ENCODE peak calls at places on chromosomes 3 and 15, in five cellular contexts. One of them, this sample, is unnamed.

GRCh38 chr15:25054943-25055342 is 100.2 kb downstream of the SNRPN start:
- DNase-seq in sigmoid colon: no peak
- DNase-seq in NCI-H2081: no peak
- DNase-seq in CD8-positive, alpha-beta T cell: no peak
- DNase-seq in Ammon's horn: no peak
- DNase-seq in this sample: no peak

GRCh38 chr3:65483475-65483874 is 555.2 kb downstream of the MAGI1 start:
- DNase-seq in NCI-H2081: peak
- DNase-seq in CD8-positive, alpha-beta T cell: no peak
- DNase-seq in Ammon's horn: peak
- DNase-seq in sigmoid colon: peak
- DNase-seq in this sample: no peak

GRCh38 chr3:197181751-197182150 is 116.7 kb downstream of the DLG1 start:
- DNase-seq in sigmoid colon: no peak
- DNase-seq in CD8-positive, alpha-beta T cell: no peak
- DNase-seq in Ammon's horn: peak
- DNase-seq in NCI-H2081: no peak
- DNase-seq in this sample: no peak

GRCh38 chr15:33067456-33067855 is 127.1 kb downstream of the FMN1 start:
- DNase-seq in sigmoid colon: no peak
- DNase-seq in CD8-positive, alpha-beta T cell: no peak
- DNase-seq in Ammon's horn: no peak
- DNase-seq in NCI-H2081: no peak
- DNase-seq in this sample: no peak

GRCh38 chr15:58222698-58223097 is 84.5 kb downstream of the AQP9 start:
- DNase-seq in Ammon's horn: peak
- DNase-seq in CD8-positive, alpha-beta T cell: no peak
- DNase-seq in NCI-H2081: no peak
- DNase-seq in sigmoid colon: no peak
- DNase-seq in this sample: no peak

GRCh38 chr15:38401716-38402115 is 52.2 kb upstream of the FAM98B start:
- DNase-seq in Ammon's horn: no peak
- DNase-seq in NCI-H2081: no peak
- DNase-seq in sigmoid colon: no peak
- DNase-seq in CD8-positive, alpha-beta T cell: no peak
- DNase-seq in this sample: no peak

GRCh38 chr15:96992817-96993216 is 662.3 kb downstream of the NR2F2 start:
- DNase-seq in CD8-positive, alpha-beta T cell: no peak
- DNase-seq in sigmoid colon: no peak
- DNase-seq in Ammon's horn: no peak
- DNase-seq in NCI-H2081: no peak
- DNase-seq in this sample: no peak

GRCh38 chr3:117603097-117603496 is 893.5 kb downstream of the TUSC7 start:
- DNase-seq in CD8-positive, alpha-beta T cell: no peak
- DNase-seq in sigmoid colon: no peak
- DNase-seq in Ammon's horn: peak
- DNase-seq in NCI-H2081: no peak
- DNase-seq in this sample: no peak

GRCh38 chr3:186012137-186012536 is 74.3 kb upstream of the TRA2B start:
- DNase-seq in Ammon's horn: no peak
- DNase-seq in CD8-positive, alpha-beta T cell: no peak
- DNase-seq in NCI-H2081: no peak
- DNase-seq in sigmoid colon: no peak
- DNase-seq in this sample: no peak

GRCh38 chr15:40368701-40369473 is 10.9 kb downstream of the DISP2 start:
- DNase-seq in sigmoid colon: no peak
- DNase-seq in NCI-H2081: no peak
- DNase-seq in Ammon's horn: no peak
- DNase-seq in CD8-positive, alpha-beta T cell: no peak
- DNase-seq in this sample: no peak

GRCh38 chr3:114896978-114897377 is 250.1 kb downstream of the ZBTB20 start:
- DNase-seq in NCI-H2081: no peak
- DNase-seq in sigmoid colon: no peak
- DNase-seq in Ammon's horn: no peak
- DNase-seq in CD8-positive, alpha-beta T cell: no peak
- DNase-seq in this sample: no peak

GRCh38 chr3:195907730-195908438 is 467 bp downstream of the TNK2 start:
- DNase-seq in sigmoid colon: peak
- DNase-seq in CD8-positive, alpha-beta T cell: peak
- DNase-seq in Ammon's horn: peak
- DNase-seq in NCI-H2081: peak
- DNase-seq in this sample: peak

GRCh38 chr3:122350814-122351418 is 25.9 kb downstream of the CSTA start:
- DNase-seq in NCI-H2081: no peak
- DNase-seq in Ammon's horn: peak
- DNase-seq in sigmoid colon: no peak
- DNase-seq in CD8-positive, alpha-beta T cell: no peak
- DNase-seq in this sample: no peak

GRCh38 chr3:128727485-128727884 is 1.5 kb downstream of the RAB7A start:
- DNase-seq in CD8-positive, alpha-beta T cell: no peak
- DNase-seq in NCI-H2081: no peak
- DNase-seq in Ammon's horn: no peak
- DNase-seq in sigmoid colon: no peak
- DNase-seq in this sample: no peak

GRCh38 chr3:25218362-25218761 is 209.7 kb upstream of the RARB start:
- DNase-seq in sigmoid colon: no peak
- DNase-seq in NCI-H2081: no peak
- DNase-seq in Ammon's horn: no peak
- DNase-seq in CD8-positive, alpha-beta T cell: no peak
- DNase-seq in this sample: no peak

GRCh38 chr3:126889276-126890201 is 93.4 kb upstream of the PLXNA1 start:
- DNase-seq in NCI-H2081: no peak
- DNase-seq in CD8-positive, alpha-beta T cell: no peak
- DNase-seq in Ammon's horn: no peak
- DNase-seq in sigmoid colon: peak
- DNase-seq in this sample: no peak

GRCh38 chr3:184489457-184489856 is 72.1 kb upstream of the EPHB3 start:
- DNase-seq in CD8-positive, alpha-beta T cell: no peak
- DNase-seq in Ammon's horn: no peak
- DNase-seq in sigmoid colon: no peak
- DNase-seq in NCI-H2081: no peak
- DNase-seq in this sample: no peak

GRCh38 chr3:82261013-82261412 is 499.6 kb upstream of the GBE1 start:
- DNase-seq in CD8-positive, alpha-beta T cell: no peak
- DNase-seq in Ammon's horn: no peak
- DNase-seq in NCI-H2081: no peak
- DNase-seq in sigmoid colon: no peak
- DNase-seq in this sample: no peak

GRCh38 chr15:75925440-75925839 is 21.8 kb downstream of the FBXO22 start:
- DNase-seq in NCI-H2081: no peak
- DNase-seq in CD8-positive, alpha-beta T cell: no peak
- DNase-seq in Ammon's horn: no peak
- DNase-seq in sigmoid colon: no peak
- DNase-seq in this sample: no peak

GRCh38 chr3:46915297-46915822 is 37.8 kb downstream of the PTH1R start:
- DNase-seq in sigmoid colon: no peak
- DNase-seq in NCI-H2081: no peak
- DNase-seq in CD8-positive, alpha-beta T cell: no peak
- DNase-seq in Ammon's horn: no peak
- DNase-seq in this sample: no peak

GRCh38 chr3:193040836-193041672 is 123.4 kb upstream of the MB21D2 start:
- DNase-seq in NCI-H2081: peak
- DNase-seq in CD8-positive, alpha-beta T cell: no peak
- DNase-seq in Ammon's horn: no peak
- DNase-seq in sigmoid colon: no peak
- DNase-seq in this sample: no peak

GRCh38 chr3:182710557-182711157 is 82.6 kb upstream of the ATP11B start:
- DNase-seq in NCI-H2081: peak
- DNase-seq in CD8-positive, alpha-beta T cell: no peak
- DNase-seq in Ammon's horn: peak
- DNase-seq in sigmoid colon: no peak
- DNase-seq in this sample: peak

GRCh38 chr3:50028336-50028735 is 60.4 kb upstream of the RBM5 start:
- DNase-seq in Ammon's horn: no peak
- DNase-seq in sigmoid colon: no peak
- DNase-seq in NCI-H2081: no peak
- DNase-seq in CD8-positive, alpha-beta T cell: no peak
- DNase-seq in this sample: no peak

GRCh38 chr15:40487816-40488682 is 17.3 kb downstream of the CHST14 start:
- DNase-seq in Ammon's horn: no peak
- DNase-seq in sigmoid colon: no peak
- DNase-seq in NCI-H2081: no peak
- DNase-seq in CD8-positive, alpha-beta T cell: no peak
- DNase-seq in this sample: no peak

GRCh38 chr3:10927551-10927950 is 65.0 kb upstream of the SLC6A1 start:
- DNase-seq in sigmoid colon: no peak
- DNase-seq in NCI-H2081: no peak
- DNase-seq in Ammon's horn: no peak
- DNase-seq in CD8-positive, alpha-beta T cell: no peak
- DNase-seq in this sample: no peak

GRCh38 chr15:64090527-64090926 is 3.1 kb downstream of the CIAO2A start:
- DNase-seq in sigmoid colon: no peak
- DNase-seq in NCI-H2081: no peak
- DNase-seq in Ammon's horn: peak
- DNase-seq in CD8-positive, alpha-beta T cell: no peak
- DNase-seq in this sample: peak

GRCh38 chr15:98530570-98530969 is 117.8 kb upstream of the IGF1R start:
- DNase-seq in Ammon's horn: no peak
- DNase-seq in CD8-positive, alpha-beta T cell: no peak
- DNase-seq in NCI-H2081: no peak
- DNase-seq in sigmoid colon: no peak
- DNase-seq in this sample: no peak

GRCh38 chr3:110810356-110810755 is 261.3 kb upstream of the NECTIN3 start:
- DNase-seq in NCI-H2081: no peak
- DNase-seq in sigmoid colon: no peak
- DNase-seq in CD8-positive, alpha-beta T cell: no peak
- DNase-seq in Ammon's horn: no peak
- DNase-seq in this sample: no peak

GRCh38 chr15:71651750-71652186 is 158.6 kb upstream of the NR2E3 start:
- DNase-seq in sigmoid colon: no peak
- DNase-seq in Ammon's horn: peak
- DNase-seq in NCI-H2081: peak
- DNase-seq in CD8-positive, alpha-beta T cell: no peak
- DNase-seq in this sample: no peak

GRCh38 chr3:53772562-53773329 is 73.5 kb downstream of the CHDH start:
- DNase-seq in CD8-positive, alpha-beta T cell: no peak
- DNase-seq in NCI-H2081: no peak
- DNase-seq in Ammon's horn: no peak
- DNase-seq in sigmoid colon: no peak
- DNase-seq in this sample: no peak

GRCh38 chr3:198092276-198092675 is 132.3 kb downstream of the LMLN start:
- DNase-seq in sigmoid colon: no peak
- DNase-seq in CD8-positive, alpha-beta T cell: no peak
- DNase-seq in Ammon's horn: no peak
- DNase-seq in NCI-H2081: no peak
- DNase-seq in this sample: no peak

GRCh38 chr3:99410789-99411311 is 227.5 kb upstream of the COL8A1 start:
- DNase-seq in sigmoid colon: no peak
- DNase-seq in Ammon's horn: no peak
- DNase-seq in NCI-H2081: no peak
- DNase-seq in CD8-positive, alpha-beta T cell: no peak
- DNase-seq in this sample: no peak

This sample was measured in naive B cell.